ENCODE peak calls at places on chromosomes 12 and 14, in seven cellular contexts. R is NB4, V is Peyer's patch, A is right lobe of liver, G is stomach, D is IMR-90, O is ovary. P is an unnamed sample.
A peak's percentile ranks its signal among the peaks of the same experiment; 100 is the strongest.

GRCh38 chr12:48542300-48542928 is 17.0 kb downstream of the OR8S1 start:
- DNase-seq in O (no peak), A (peak; percentile 48), G (peak; percentile 53), R (peak; percentile 63), D (peak; percentile 31), V (no peak), P (no peak)

GRCh38 chr14:61480704-61481285 is 159.4 kb downstream of the PRKCH start:
- DNase-seq in O (no peak), A (no peak), G (no peak), V (no peak), D (no peak), R (no peak), P (peak; percentile 77)

GRCh38 chr14:20295067-20295466 is 10.7 kb downstream of the TTC5 start:
- DNase-seq in O (no peak), A (no peak), V (no peak), G (no peak), R (no peak), D (no peak), P (no peak)

GRCh38 chr12:130281157-130281799 is 56.4 kb upstream of the PIWIL1 start:
- DNase-seq in A (peak; percentile 49), D (no peak), V (no peak), O (no peak), R (peak; percentile 15), G (no peak), P (no peak)

GRCh38 chr12:94202245-94203180 is 54.1 kb downstream of the PLXNC1 start:
- DNase-seq in V (no peak), G (no peak), A (no peak), R (no peak), O (no peak), D (no peak), P (no peak)

GRCh38 chr12:10998204-10998603 is at the start of gene TAS2R20:
- DNase-seq in V (no peak), O (no peak), A (no peak), R (no peak), G (no peak), D (no peak), P (no peak)

GRCh38 chr14:75431011-75431410 is 3.2 kb downstream of the JDP2 start:
- DNase-seq in V (no peak), R (no peak), D (no peak), G (no peak), A (no peak), O (no peak), P (no peak)

GRCh38 chr12:86903166-86903565 is 647.0 kb upstream of the MGAT4C start:
- DNase-seq in V (no peak), O (no peak), D (no peak), A (no peak), R (no peak), G (no peak), P (no peak)

GRCh38 chr12:105444809-105445102 is 114.3 kb downstream of the C12orf75 start:
- DNase-seq in A (no peak), D (peak; percentile 40), V (no peak), R (no peak), O (no peak), G (no peak), P (no peak)

GRCh38 chr12:89263153-89263552 is 89.1 kb downstream of the DUSP6 start:
- DNase-seq in R (no peak), A (no peak), V (no peak), D (no peak), O (no peak), G (no peak), P (no peak)

GRCh38 chr12:62163368-62163767 is 96.8 kb upstream of the USP15 start:
- DNase-seq in G (no peak), D (no peak), R (no peak), V (no peak), A (no peak), O (no peak), P (no peak)

GRCh38 chr12:34033628-34034296 is 11.5 kb downstream of the ALG10 start:
- DNase-seq in R (peak; percentile 30), D (peak; percentile 42), G (no peak), O (no peak), A (no peak), V (no peak), P (no peak)

DNA sequence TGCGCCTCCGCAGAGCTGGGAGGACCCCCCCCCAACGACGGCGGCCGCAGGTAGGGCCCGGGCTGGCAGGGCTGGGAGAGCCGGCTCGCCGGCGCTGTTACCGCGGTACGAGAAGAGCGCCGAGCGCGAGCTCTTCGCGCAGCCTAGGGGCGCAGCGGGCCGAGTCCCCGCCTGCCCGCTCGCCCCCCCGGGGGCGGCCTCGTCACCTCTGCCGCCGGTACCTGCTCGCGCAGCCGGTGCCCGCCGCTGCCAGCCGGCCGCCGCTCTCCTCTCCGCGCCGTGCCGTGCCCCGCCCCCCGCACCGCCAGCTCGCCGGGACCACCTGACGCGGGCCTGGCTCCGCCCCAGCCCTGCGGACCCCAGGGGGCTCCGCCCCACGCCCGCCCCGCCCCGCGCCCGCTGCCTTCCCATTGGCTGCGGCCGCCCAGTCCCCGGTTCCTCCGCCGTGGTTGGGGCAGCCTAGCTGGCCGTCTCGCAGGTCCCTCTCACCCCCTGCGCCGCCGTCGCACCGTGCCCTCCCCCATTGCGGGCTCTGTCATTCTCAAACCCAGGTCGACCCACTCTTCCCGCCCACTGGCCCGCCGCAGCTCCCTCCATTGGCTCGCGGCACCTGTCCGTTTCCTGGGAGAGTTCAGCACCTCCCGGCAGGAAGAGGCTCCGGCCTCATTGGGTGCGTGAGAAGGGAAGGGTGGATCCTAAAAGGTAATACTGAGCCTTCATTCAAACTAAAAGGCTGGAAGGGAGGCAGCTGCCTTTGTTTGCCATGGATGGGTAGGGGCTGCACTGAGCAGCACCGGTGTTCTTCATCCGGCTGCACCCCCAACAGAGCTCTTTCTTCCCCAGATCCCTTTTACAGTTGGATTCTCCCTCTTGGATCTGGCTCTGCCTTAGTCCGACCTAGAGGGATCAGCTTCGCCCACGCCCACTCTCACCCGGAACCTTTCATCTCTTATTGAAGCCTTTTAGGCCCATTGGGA is at the start of gene MAP3K9:
- DNase-seq in R (peak; percentile 92), V (peak; percentile 97), G (peak; percentile 97), A (peak; percentile 96), D (peak; percentile 26), O (peak; percentile 86), P (peak; percentile 95)
- TF ChIP-seq POLR2A in R (no peak), V (peak; percentile 11), G (no peak), A (peak; percentile 54), D (no peak), O (peak; percentile 18), P (no peak)

GRCh38 chr12:120649442-120650248 is 9.2 kb downstream of the CABP1 start:
- DNase-seq in D (peak; percentile 5), V (no peak), G (no peak), R (no peak), A (peak; percentile 19), O (no peak), P (no peak)
- H3K4me3 ChIP-seq in D (peak overlapping the region; percentile 14), V (peak overlapping the region; percentile 35), G (peak overlapping the region; percentile 32), R (no peak overlapping the region), A (no peak overlapping the region), O (peak overlapping the region; percentile 30), P (no peak overlapping the region)

DNA sequence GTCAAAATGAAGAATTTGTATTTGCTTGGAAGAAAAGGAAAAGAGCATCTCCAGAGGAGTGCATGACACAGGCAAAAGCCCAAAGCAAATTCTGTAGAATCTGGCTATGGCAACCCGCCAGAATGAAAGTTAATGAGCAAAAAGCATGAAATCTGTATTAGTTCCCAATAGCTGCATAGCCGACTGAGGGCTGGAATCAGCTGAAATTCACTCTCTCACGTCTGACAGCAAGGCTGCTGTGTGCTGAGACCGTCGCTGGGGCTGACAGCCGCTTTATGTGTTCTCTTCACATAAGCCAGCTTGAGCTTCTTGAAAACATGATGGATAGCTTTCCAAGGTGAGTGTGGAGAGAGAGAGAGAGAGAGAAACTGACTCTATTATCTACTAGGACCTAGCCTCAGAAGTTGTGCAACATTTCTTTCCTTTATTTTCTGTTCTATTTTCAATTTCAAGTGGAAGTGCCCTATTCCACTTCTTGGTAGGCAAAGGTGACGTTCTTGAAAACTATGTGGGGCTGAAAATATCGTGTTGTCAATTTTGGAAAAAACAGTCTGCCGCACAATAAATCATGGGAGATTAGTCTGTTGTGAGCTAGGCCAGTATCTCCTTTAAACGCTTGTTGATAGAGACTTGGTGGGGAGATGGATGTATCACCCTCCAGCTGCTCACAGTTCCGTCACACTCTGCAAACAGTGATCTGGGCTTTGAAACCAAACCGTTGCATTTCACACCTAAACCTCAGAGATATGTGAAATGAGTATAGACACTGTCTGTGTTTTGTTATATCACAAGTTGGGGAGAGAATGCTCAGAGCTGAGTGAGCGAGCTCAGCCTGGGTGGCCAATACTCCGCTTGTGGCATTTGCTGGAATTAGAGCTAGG is 74.8 kb upstream of the ST8SIA1 start:
- DNase-seq in G (no peak), O (no peak), R (no peak), D (no peak), V (no peak), A (no peak), P (no peak)
- TF ChIP-seq POLR2A in G (no peak), O (no peak), R (no peak), D (no peak), V (peak; percentile 9), A (no peak), P (no peak)

GRCh38 chr12:109460538-109460937 is 16.6 kb downstream of the KCTD10 start:
- DNase-seq in D (no peak), G (no peak), R (no peak), O (no peak), A (peak; percentile 24), V (no peak), P (no peak)

GRCh38 chr12:109462868-109463692 is 14.0 kb downstream of the KCTD10 start:
- DNase-seq in D (peak; percentile 98), R (peak; percentile 26), G (peak; percentile 64), O (peak; percentile 86), A (peak; percentile 53), V (no peak), P (peak; percentile 96)

GRCh38 chr12:109463776-109464175 is 13.3 kb downstream of the KCTD10 start:
- DNase-seq in A (no peak), R (no peak), D (no peak), O (no peak), V (no peak), G (no peak), P (no peak)

GRCh38 chr12:109461049-109461845 is 15.9 kb downstream of the KCTD10 start:
- DNase-seq in V (no peak), D (peak; percentile 62), R (peak; percentile 89), G (no peak), O (no peak), A (peak; percentile 40), P (no peak)

DNA sequence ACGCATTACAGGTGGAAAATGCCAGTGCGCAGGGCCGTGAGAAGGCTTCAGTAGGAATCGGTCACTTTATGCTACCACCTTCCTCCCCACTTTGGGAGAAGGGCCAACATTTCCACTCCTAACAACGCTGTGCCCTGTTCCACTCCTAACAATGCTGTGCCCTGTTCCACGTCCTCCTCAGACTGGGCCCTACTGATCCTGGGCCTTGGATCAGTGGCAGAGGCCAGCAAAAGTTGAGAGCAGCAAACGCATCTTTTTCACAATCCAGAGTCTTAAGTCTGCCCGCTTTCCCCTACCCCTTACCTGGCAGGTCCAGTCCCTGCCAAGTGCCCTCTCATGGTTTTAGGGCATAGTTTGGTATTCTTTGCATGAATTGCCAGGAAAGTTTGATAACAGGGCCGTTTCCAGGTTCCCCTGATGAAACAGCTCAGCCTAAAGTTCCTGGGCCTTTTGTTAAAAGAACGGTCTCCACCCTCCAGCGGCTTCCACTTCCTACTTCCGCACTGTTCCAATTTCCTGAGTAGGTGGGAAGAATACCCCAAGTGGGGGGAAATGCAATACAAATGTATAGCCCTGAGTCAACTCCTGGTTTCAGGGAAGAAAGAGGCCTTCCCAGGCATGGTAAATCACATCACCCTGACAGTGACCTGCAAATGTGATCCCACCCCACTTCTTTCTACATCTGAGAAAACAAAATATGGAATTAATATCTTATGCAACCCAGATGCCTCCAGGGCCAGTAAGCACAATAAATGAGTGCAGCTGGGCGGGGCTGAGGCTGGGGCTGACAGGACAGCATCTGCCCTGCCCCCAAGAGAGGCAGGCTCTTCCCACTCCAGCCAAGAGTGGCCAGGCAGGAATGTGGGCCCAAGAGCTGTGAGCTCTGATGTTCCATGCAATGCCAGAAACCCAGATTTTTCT is 15.0 kb downstream of the KCTD10 start:
- DNase-seq in G (peak; percentile 52), A (peak; percentile 48), O (peak; percentile 75), R (no peak), D (peak; percentile 95), V (peak; percentile 63), P (peak; percentile 87)
- H3K4me3 ChIP-seq in G (no peak overlapping the region), A (no peak overlapping the region), O (no peak overlapping the region), R (no peak overlapping the region), D (no peak overlapping the region), V (no peak overlapping the region), P (no peak overlapping the region)